ENCODE peak calls at places on chromosomes 16 and 17, in nine cellular contexts. J is thyroid gland, B is IMR-90, M is tibial nerve, X is HCT116, Z is A549, W is adrenal gland, V is body of pancreas, A is H1. H is an unnamed sample.

GRCh38 chr16:77849640-77850258 is 61.4 kb downstream of the VAT1L start:
- DNase-seq in J (peak; percentile 6), B (no peak), M (no peak), X (no peak), Z (no peak), W (no peak), V (peak; percentile 8), A (no peak), H (no peak)

GRCh38 chr17:28426081-28426519 is 20.1 kb upstream of the SLC46A1 start:
- DNase-seq in J (no peak), B (no peak), M (no peak), X (no peak), Z (peak; percentile 58), W (no peak), V (no peak), A (peak; percentile 84), H (peak; percentile 29)

GRCh38 chr17:65531508-65532431 is 29.7 kb downstream of the AXIN2 start:
- DNase-seq in J (peak; percentile 84), B (peak; percentile 67), M (no peak), X (no peak), Z (peak; percentile 46), W (peak; percentile 76), V (peak; percentile 48), A (no peak), H (no peak)

GRCh38 chr17:9714801-9715200 is 69.5 kb downstream of the USP43 start:
- DNase-seq in J (no peak), B (no peak), M (no peak), X (no peak), Z (no peak), W (no peak), V (no peak), A (no peak), H (no peak)

GRCh38 chr17:78674595-78675315 is 97.6 kb upstream of the DNAH17 start:
- DNase-seq in J (peak; percentile 39), B (no peak), M (no peak), X (no peak), Z (no peak), W (no peak), V (peak; percentile 22), A (peak; percentile 64), H (no peak)

GRCh38 chr16:86227801-86228200 is 282.5 kb upstream of the FOXF1 start:
- DNase-seq in J (no peak), B (peak; percentile 32), M (no peak), X (no peak), Z (no peak), W (no peak), V (no peak), A (no peak), H (no peak)

GRCh38 chr17:40303009-40303657 is 5.8 kb upstream of the RARA start:
- DNase-seq in J (peak; percentile 44), B (peak; percentile 82), M (no peak), X (peak; percentile 35), Z (peak; percentile 78), W (no peak), V (peak; percentile 72), A (no peak), H (no peak)

GRCh38 chr17:73232587-73233373 is 28.9 kb downstream of the CPSF4L start:
- DNase-seq in J (peak; percentile 46), B (peak; percentile 23), M (no peak), X (no peak), Z (peak; percentile 55), W (peak; percentile 42), V (peak; percentile 35), A (no peak), H (peak; percentile 58)

GRCh38 chr16:64408699-64409098 is 713.2 kb downstream of the CDH11 start:
- DNase-seq in J (no peak), B (no peak), M (no peak), X (no peak), Z (no peak), W (no peak), V (no peak), A (no peak), H (no peak)

GRCh38 chr17:50272246-50272645 is 2.0 kb upstream of the TMEM92 start:
- DNase-seq in J (no peak), B (no peak), M (no peak), X (no peak), Z (no peak), W (no peak), V (no peak), A (peak; percentile 45), H (no peak)

GRCh38 chr17:38596651-38597050 is 9.1 kb downstream of the SRCIN1 start:
- DNase-seq in J (no peak), B (no peak), M (no peak), X (no peak), Z (no peak), W (no peak), V (no peak), A (no peak), H (no peak)

GRCh38 chr17:48587276-48588073 is 2.6 kb downstream of the HOXB3 start:
- DNase-seq in J (no peak), B (peak; percentile 82), M (no peak), X (no peak), Z (no peak), W (no peak), V (no peak), A (no peak), H (no peak)

GRCh38 chr16:25691519-25692091 is at the start of gene HS3ST4:
- DNase-seq in J (no peak), B (no peak), M (no peak), X (no peak), Z (no peak), W (no peak), V (no peak), A (peak; percentile 79), H (no peak)

GRCh38 chr16:54031107-54031760 is 255.4 kb downstream of the IRX3 start:
- DNase-seq in J (no peak), B (no peak), M (no peak), X (no peak), Z (no peak), W (no peak), V (no peak), A (no peak), H (peak; percentile 11)

GRCh38 chr16:75340715-75341500 is 89.5 kb upstream of the BCAR1 start:
- DNase-seq in J (no peak), B (peak; percentile 43), M (no peak), X (no peak), Z (no peak), W (no peak), V (no peak), A (no peak), H (no peak)

GRCh38 chr17:2400474-2400866 is 390 bp downstream of the MNT start:
- DNase-seq in J (peak; percentile 54), B (no peak), M (no peak), X (no peak), Z (no peak), W (peak; percentile 78), V (peak; percentile 71), A (peak; percentile 81), H (no peak)

GRCh38 chr17:2398188-2398587 is 2.7 kb downstream of the MNT start:
- DNase-seq in J (no peak), B (no peak), M (no peak), X (no peak), Z (no peak), W (no peak), V (no peak), A (no peak), H (no peak)

GRCh38 chr17:2399572-2400473 is 1.0 kb downstream of the MNT start:
- DNase-seq in J (peak; percentile 97), B (peak; percentile 94), M (peak; percentile 93), X (peak; percentile 89), Z (peak; percentile 96), W (peak; percentile 97), V (peak; percentile 96), A (peak; percentile 95), H (peak; percentile 92)

GRCh38 chr17:2397247-2398171 is 3.4 kb downstream of the MNT start:
- DNase-seq in J (no peak), B (no peak), M (no peak), X (no peak), Z (no peak), W (peak; percentile 32), V (no peak), A (no peak), H (no peak)

GRCh38 chr17:2398655-2399571 is 1.9 kb downstream of the MNT start:
- DNase-seq in J (peak; percentile 64), B (peak; percentile 78), M (peak; percentile 49), X (no peak), Z (peak; percentile 75), W (peak; percentile 72), V (peak; percentile 63), A (peak; percentile 74), H (no peak)
- TF ChIP-seq POLR2A in J (no peak), B (peak; percentile 47), M (no peak), X (no peak), Z (no peak), W (peak; percentile 75), V (no peak), A (peak; percentile 75), H (no peak)

GRCh38 chr16:22193134-22193411 is 13.0 kb upstream of the EEF2K start:
- DNase-seq in J (no peak), B (no peak), M (no peak), X (no peak), Z (no peak), W (no peak), V (no peak), A (no peak), H (no peak)

GRCh38 chr16:22194707-22195444 is 11.2 kb upstream of the EEF2K start:
- DNase-seq in J (no peak), B (no peak), M (no peak), X (no peak), Z (no peak), W (no peak), V (no peak), A (no peak), H (no peak)

GRCh38 chr16:22198547-22199293 is 7.4 kb upstream of the EEF2K start:
- DNase-seq in J (no peak), B (peak; percentile 9), M (no peak), X (no peak), Z (no peak), W (no peak), V (no peak), A (no peak), H (no peak)

GRCh38 chr16:22195445-22195694 is 10.7 kb upstream of the EEF2K start:
- DNase-seq in J (no peak), B (no peak), M (no peak), X (no peak), Z (no peak), W (no peak), V (no peak), A (no peak), H (no peak)

GRCh38 chr16:22195695-22196558 is 10.2 kb upstream of the EEF2K start:
- DNase-seq in J (peak; percentile 87), B (peak; percentile 87), M (peak; percentile 91), X (peak; percentile 72), Z (peak; percentile 60), W (peak; percentile 91), V (peak; percentile 92), A (peak; percentile 98), H (no peak)
- TF ChIP-seq POLR2A in J (peak; percentile 52), B (no peak), M (peak; percentile 22), X (no peak), Z (peak; percentile 13), W (peak; percentile 54), V (peak; percentile 41), A (no peak), H (no peak)

GRCh38 chr16:728131-728889 is 1.4 kb downstream of the HAGHL start:
- DNase-seq in J (peak; percentile 37), B (peak; percentile 78), M (no peak), X (peak; percentile 86), Z (peak; percentile 63), W (peak; percentile 65), V (peak; percentile 66), A (no peak), H (peak; percentile 95)
- TF ChIP-seq POLR2A in J (no peak), B (peak; percentile 24), M (no peak), X (peak; percentile 71), Z (no peak), W (no peak), V (no peak), A (no peak), H (peak; percentile 28)

GRCh38 chr17:44947461-44948314 is at the start of gene KIF18B:
- DNase-seq in J (peak; percentile 86), B (peak; percentile 95), M (peak; percentile 68), X (peak; percentile 95), Z (peak; percentile 100), W (peak; percentile 91), V (peak; percentile 93), A (peak; percentile 93), H (peak; percentile 100)
- TF ChIP-seq POLR2A in J (peak; percentile 73), B (peak; percentile 74), M (no peak), X (peak; percentile 94), Z (peak; percentile 96), W (peak; percentile 49), V (peak; percentile 79), A (peak; percentile 82), H (peak; percentile 91)